ENCODE peak calls at places on chromosome 3, in four cellular contexts. T, Y, S and M are unnamed samples.

GRCh38 chr3:133831966-133832801 is 26.6 kb downstream of the SRPRB start:
- DNase-seq in T (no peak), Y (no peak), S (peak; percentile 35), M (no peak)

GRCh38 chr3:72338942-72339749 is 509.1 kb downstream of the SHQ1 start:
- DNase-seq in T (peak; percentile 98), Y (no peak), S (no peak), M (peak; percentile 90)

GRCh38 chr3:187750513-187751123 is 5.3 kb upstream of the BCL6 start:
- DNase-seq in T (no peak), Y (peak; percentile 60), S (no peak), M (peak; percentile 38)

GRCh38 chr3:196778755-196779154 is 39.1 kb downstream of the PAK2 start:
- DNase-seq in T (peak; percentile 84), Y (no peak), S (no peak), M (peak; percentile 70)

GRCh38 chr3:8982509-8982908 is 19.2 kb upstream of the RAD18 start:
- DNase-seq in T (no peak), Y (no peak), S (no peak), M (no peak)

GRCh38 chr3:123735456-123735855 is 148.7 kb downstream of the MYLK start:
- DNase-seq in T (no peak), Y (no peak), S (no peak), M (no peak)

GRCh38 chr3:169090559-169090958 is 573.0 kb downstream of the MECOM start:
- DNase-seq in T (peak; percentile 12), Y (no peak), S (no peak), M (peak; percentile 56)

GRCh38 chr3:8619548-8619947 is 25.1 kb downstream of the SSUH2 start:
- DNase-seq in T (peak; percentile 61), Y (no peak), S (no peak), M (peak; percentile 61)

GRCh38 chr3:70849911-70850699 is 537.7 kb upstream of the MDFIC2 start:
- DNase-seq in T (peak; percentile 77), Y (peak; percentile 25), S (no peak), M (peak; percentile 95)

GRCh38 chr3:152857082-152857481 is 22.2 kb downstream of the P2RY1 start:
- DNase-seq in T (no peak), Y (no peak), S (no peak), M (no peak)

GRCh38 chr3:144912968-144913367 is 941.3 kb downstream of the DIPK2A start:
- DNase-seq in T (no peak), Y (no peak), S (no peak), M (no peak)

GRCh38 chr3:124496066-124496465 is 234.2 kb upstream of the UMPS start:
- DNase-seq in T (no peak), Y (no peak), S (no peak), M (no peak)

GRCh38 chr3:114973576-114973975 is 173.5 kb downstream of the ZBTB20 start:
- DNase-seq in T (no peak), Y (no peak), S (no peak), M (no peak)

GRCh38 chr3:127097009-127097350 is 96.0 kb upstream of the PRR23E start:
- DNase-seq in T (no peak), Y (no peak), S (no peak), M (no peak)

GRCh38 chr3:195876297-195877031 is 31.9 kb downstream of the TNK2 start:
- DNase-seq in T (no peak), Y (peak; percentile 96), S (no peak), M (no peak)

GRCh38 chr3:97952280-97952679 is 20.0 kb downstream of the RIOX2 start:
- DNase-seq in T (no peak), Y (peak; percentile 40), S (no peak), M (peak; percentile 78)

GRCh38 chr3:170584585-170585007 is 1.3 kb downstream of the SLC7A14 start:
- DNase-seq in T (peak; percentile 44), Y (peak; percentile 62), S (peak; percentile 48), M (peak; percentile 94)

GRCh38 chr3:151819910-151820309 is 6.0 kb downstream of the AADAC start:
- DNase-seq in T (no peak), Y (no peak), S (no peak), M (no peak)

GRCh38 chr3:114855839-114856238 is 291.2 kb downstream of the ZBTB20 start:
- DNase-seq in T (no peak), Y (no peak), S (no peak), M (no peak)

GRCh38 chr3:189586941-189587687 is 44.1 kb upstream of the TP63 start:
- DNase-seq in T (no peak), Y (no peak), S (no peak), M (no peak)

GRCh38 chr3:138360272-138361192 is 12.2 kb downstream of the MRAS start:
- DNase-seq in T (no peak), Y (no peak), S (no peak), M (no peak)

GRCh38 chr3:139619484-139619883 is 58.3 kb downstream of the NMNAT3 start:
- DNase-seq in T (no peak), Y (no peak), S (no peak), M (no peak)

GRCh38 chr3:47079432-47079831 is 84.5 kb downstream of the SETD2 start:
- DNase-seq in T (no peak), Y (no peak), S (no peak), M (no peak)

GRCh38 chr3:136545664-136546266 is 206.4 kb downstream of the STAG1 start:
- DNase-seq in T (no peak), Y (no peak), S (no peak), M (no peak)

GRCh38 chr3:190229632-190230424 is 92.4 kb downstream of the CLDN1 start:
- DNase-seq in T (peak; percentile 95), Y (no peak), S (no peak), M (no peak)

GRCh38 chr3:128784228-128784627 is 58.2 kb downstream of the RAB7A start:
- DNase-seq in T (no peak), Y (no peak), S (peak; percentile 77), M (peak; percentile 82)

GRCh38 chr3:97121386-97121785 is 307.0 kb downstream of the EPHA6 start:
- DNase-seq in T (no peak), Y (no peak), S (no peak), M (no peak)

GRCh38 chr3:184635126-184635525 is 73.5 kb downstream of the EPHB3 start:
- DNase-seq in T (no peak), Y (no peak), S (no peak), M (peak; percentile 70)

GRCh38 chr3:72082121-72082715 is 297.3 kb upstream of the PROK2 start:
- DNase-seq in T (no peak), Y (peak; percentile 30), S (no peak), M (no peak)

GRCh38 chr3:44957986-44958385 is 18.0 kb downstream of the ZDHHC3 start:
- DNase-seq in T (no peak), Y (no peak), S (no peak), M (no peak)

GRCh38 chr3:46987485-46988401 is 8.3 kb downstream of the NBEAL2 start:
- DNase-seq in T (peak; percentile 17), Y (peak; percentile 87), S (peak; percentile 95), M (no peak)

GRCh38 chr3:20405731-20406130 is 219.7 kb upstream of the SGO1 start:
- DNase-seq in T (peak; percentile 50), Y (no peak), S (no peak), M (no peak)

GRCh38 chr3:187795207-187795960 is 50.1 kb upstream of the BCL6 start:
- DNase-seq in T (no peak), Y (peak; percentile 50), S (no peak), M (no peak)

GRCh38 chr3:142876417-142876816 is 12.5 kb downstream of the PCOLCE2 start:
- DNase-seq in T (no peak), Y (no peak), S (no peak), M (no peak)

GRCh38 chr3:131630117-131630516 is 127.3 kb upstream of the MRPL3 start:
- DNase-seq in T (peak; percentile 57), Y (no peak), S (no peak), M (peak; percentile 7)

GRCh38 chr3:62145086-62145757 is 228.1 kb downstream of the FEZF2 start:
- DNase-seq in T (no peak), Y (no peak), S (no peak), M (no peak)

GRCh38 chr3:190546881-190547510 is 33.1 kb downstream of the IL1RAP start:
- DNase-seq in T (no peak), Y (no peak), S (no peak), M (peak; percentile 28)

DNA sequence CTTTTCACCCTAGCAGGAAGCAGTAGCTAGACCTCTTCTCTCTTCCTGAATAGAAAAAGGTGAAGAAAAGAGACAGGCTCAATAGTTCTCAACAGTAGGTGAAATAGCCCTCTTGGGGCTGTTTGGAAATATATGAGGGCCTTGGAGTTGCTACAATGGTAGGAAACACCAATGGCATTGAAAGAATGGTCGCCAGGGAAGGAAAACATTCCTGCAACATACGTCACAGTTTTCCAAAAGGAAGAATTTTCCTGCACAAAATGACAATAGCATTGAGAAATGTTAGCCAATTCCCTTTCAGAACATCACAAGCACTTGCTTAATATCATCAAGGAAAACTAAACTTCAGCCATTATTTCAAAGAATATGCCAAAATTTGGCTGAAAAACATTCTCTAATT is 484.5 kb downstream of the IGSF11 start:
- DNase-seq in T (no peak), Y (no peak), S (no peak), M (no peak)
- H3K4me1 ChIP-seq in T (peaks cover 26% of the 10 kb centered on the region), Y (no peaks in the 10 kb centered on the region), S (no peaks in the 10 kb centered on the region), M (no peaks in the 10 kb centered on the region)

GRCh38 chr3:50194128-50194902 is 2.9 kb downstream of the GNAT1 start:
- DNase-seq in T (peak; percentile 60), Y (peak; percentile 63), S (peak; percentile 92), M (peak; percentile 69)
- H3K4me3 ChIP-seq in T (no peak overlapping the region), Y (no peak overlapping the region), S (peak overlapping the region; percentile 12), M (no peak overlapping the region)

DNA sequence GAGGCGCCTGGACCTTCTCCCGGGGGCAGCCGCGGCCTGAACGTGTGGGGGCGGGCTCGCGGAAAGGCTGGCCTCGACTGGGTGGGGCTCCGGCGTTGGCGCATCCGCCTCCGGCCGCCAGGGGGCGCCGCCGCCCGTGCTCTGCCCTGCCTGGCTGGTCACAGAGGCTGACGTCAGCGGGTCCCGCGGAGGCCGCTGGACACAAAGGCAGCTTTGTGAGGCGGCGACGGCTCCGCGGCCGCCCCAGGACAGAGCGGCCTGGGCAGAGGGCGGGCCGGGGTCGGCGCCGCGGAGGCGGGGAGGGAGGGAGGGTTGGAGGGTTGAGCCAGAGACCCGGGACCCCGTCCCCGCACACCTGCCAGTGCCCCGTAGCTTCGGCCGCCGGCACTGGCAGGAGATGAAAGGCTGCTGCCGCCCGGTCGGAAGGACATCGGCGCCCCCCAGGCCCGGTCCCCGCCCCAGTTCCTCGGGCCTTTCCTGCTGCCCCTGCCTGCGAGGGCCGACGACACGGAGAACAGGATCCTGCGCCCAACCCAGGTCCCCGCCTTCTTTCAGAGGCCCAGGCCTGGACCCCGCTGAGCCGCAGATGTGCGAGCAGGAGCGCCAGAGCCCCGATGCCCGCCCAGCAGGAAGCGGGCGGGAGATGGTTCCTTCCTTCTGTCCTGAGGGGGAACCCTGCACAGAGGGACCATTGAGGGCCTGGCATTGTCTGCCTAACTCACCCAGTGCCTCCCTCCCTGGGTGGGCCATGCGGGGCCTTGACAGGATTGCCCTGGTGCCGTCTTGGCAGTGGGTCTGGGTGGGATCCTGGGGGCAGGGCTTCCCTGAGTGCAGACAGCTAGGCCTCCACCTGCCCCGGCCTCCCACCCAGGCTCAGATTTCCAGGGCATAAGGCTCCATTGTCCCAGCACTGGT is 8.7 kb upstream of the SEMA3B start:
- DNase-seq in T (peak; percentile 86), Y (peak; percentile 92), S (peak; percentile 90), M (peak; percentile 94)
- H3K27ac ChIP-seq in T (peak overlapping the region; percentile 54), Y (peak overlapping the region; percentile 90), S (peak overlapping the region; percentile 62), M (peak overlapping the region; percentile 97)

DNA sequence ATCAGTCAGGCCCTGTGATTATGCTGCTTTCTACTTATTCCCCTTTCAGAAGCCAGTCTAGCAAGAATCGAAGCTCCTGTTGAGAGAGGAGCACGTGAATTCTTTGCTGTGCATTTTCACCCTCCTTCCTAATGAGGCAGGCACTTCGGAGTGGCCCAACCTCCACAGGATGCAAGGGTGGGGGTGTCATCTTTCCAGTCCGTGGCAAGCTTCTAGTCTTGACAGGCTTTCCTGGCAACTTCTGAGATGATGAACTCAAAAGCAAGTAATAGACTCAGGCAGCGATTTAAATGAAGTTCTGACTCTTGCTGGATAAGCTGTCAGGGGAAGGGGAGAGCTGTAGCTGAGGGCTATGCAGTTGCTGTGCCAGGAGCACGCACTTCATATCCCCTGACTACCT is 8.6 kb downstream of the PRICKLE2 start:
- DNase-seq in T (peak; percentile 81), Y (no peak), S (no peak), M (peak; percentile 16)
- H3K4me1 ChIP-seq in T (peaks cover 57% of the 10 kb centered on the region), Y (no peaks in the 10 kb centered on the region), S (no peaks in the 10 kb centered on the region), M (peaks cover 25% of the 10 kb centered on the region)